ENCODE peak calls at places on chromosomes 5 and 9, in six cellular contexts. One of them, this sample, is unnamed. For H3K36me3, the result is how much of the 10 kb centered on the place peaks cover.

GRCh38 chr5:139377226-139377625 is 5.9 kb downstream of the SLC23A1 start:
- DNase-seq in HCT116: no peak
- DNase-seq in endodermal cell: peak
- DNase-seq in lower lobe of right lung: no peak
- DNase-seq in IMR-90: no peak
- DNase-seq in PC-9: no peak
- DNase-seq in this sample: no peak

GRCh38 chr5:6632324-6632930 is 417 bp downstream of the NSUN2 start:
- DNase-seq in lower lobe of right lung: no peak
- DNase-seq in HCT116: no peak
- DNase-seq in endodermal cell: no peak
- DNase-seq in PC-9: no peak
- DNase-seq in IMR-90: no peak
- DNase-seq in this sample: no peak

GRCh38 chr5:132979367-132979935 is 16.0 kb upstream of the AFF4 start:
- DNase-seq in IMR-90: peak
- DNase-seq in endodermal cell: no peak
- DNase-seq in lower lobe of right lung: no peak
- DNase-seq in HCT116: no peak
- DNase-seq in PC-9: no peak
- DNase-seq in this sample: no peak

GRCh38 chr5:91076138-91076537 is 307.0 kb downstream of the ARRDC3 start:
- DNase-seq in lower lobe of right lung: no peak
- DNase-seq in IMR-90: peak
- DNase-seq in HCT116: no peak
- DNase-seq in PC-9: no peak
- DNase-seq in endodermal cell: no peak
- DNase-seq in this sample: peak

GRCh38 chr5:115575167-115576070 is 26.9 kb downstream of the TICAM2 start:
- DNase-seq in IMR-90: peak
- DNase-seq in endodermal cell: no peak
- DNase-seq in HCT116: no peak
- DNase-seq in lower lobe of right lung: no peak
- DNase-seq in PC-9: no peak
- DNase-seq in this sample: peak

GRCh38 chr5:98513378-98513777 is 260.1 kb upstream of the RGMB start:
- DNase-seq in IMR-90: no peak
- DNase-seq in PC-9: no peak
- DNase-seq in HCT116: no peak
- DNase-seq in endodermal cell: peak
- DNase-seq in lower lobe of right lung: no peak
- DNase-seq in this sample: no peak

GRCh38 chr5:98957307-98957706 is 28.5 kb upstream of the CHD1 start:
- DNase-seq in endodermal cell: no peak
- DNase-seq in lower lobe of right lung: no peak
- DNase-seq in IMR-90: no peak
- DNase-seq in HCT116: no peak
- DNase-seq in PC-9: no peak
- DNase-seq in this sample: no peak

GRCh38 chr5:76789991-76790571 is 28.7 kb upstream of the F2RL1 start:
- DNase-seq in PC-9: no peak
- DNase-seq in IMR-90: peak
- DNase-seq in endodermal cell: no peak
- DNase-seq in lower lobe of right lung: no peak
- DNase-seq in HCT116: no peak
- DNase-seq in this sample: no peak

GRCh38 chr5:55226934-55227737 is at the start of gene MCIDAS:
- DNase-seq in HCT116: peak
- DNase-seq in IMR-90: peak
- DNase-seq in endodermal cell: peak
- DNase-seq in PC-9: peak
- DNase-seq in lower lobe of right lung: peak
- DNase-seq in this sample: no peak

GRCh38 chr9:69674741-69675438 is 2.7 kb upstream of the APBA1 start:
- DNase-seq in endodermal cell: no peak
- DNase-seq in lower lobe of right lung: no peak
- DNase-seq in PC-9: no peak
- DNase-seq in HCT116: no peak
- DNase-seq in IMR-90: peak
- DNase-seq in this sample: no peak

GRCh38 chr5:69528015-69528414 is 32.0 kb upstream of the GTF2H2C start:
- DNase-seq in endodermal cell: no peak
- DNase-seq in lower lobe of right lung: no peak
- DNase-seq in HCT116: peak
- DNase-seq in PC-9: peak
- DNase-seq in IMR-90: no peak
- DNase-seq in this sample: no peak

GRCh38 chr5:68315679-68316271 is 100.2 kb downstream of the PIK3R1 start:
- DNase-seq in HCT116: no peak
- DNase-seq in lower lobe of right lung: no peak
- DNase-seq in endodermal cell: no peak
- DNase-seq in IMR-90: no peak
- DNase-seq in PC-9: no peak
- DNase-seq in this sample: no peak

GRCh38 chr5:157197088-157197487 is 16.4 kb downstream of the ITK start:
- DNase-seq in IMR-90: no peak
- DNase-seq in endodermal cell: no peak
- DNase-seq in HCT116: no peak
- DNase-seq in lower lobe of right lung: no peak
- DNase-seq in PC-9: no peak
- DNase-seq in this sample: no peak

GRCh38 chr5:4662845-4663244 is 477.3 kb upstream of the ADAMTS16 start:
- DNase-seq in HCT116: no peak
- DNase-seq in endodermal cell: no peak
- DNase-seq in IMR-90: no peak
- DNase-seq in PC-9: no peak
- DNase-seq in lower lobe of right lung: no peak
- DNase-seq in this sample: no peak

GRCh38 chr9:126297656-126298318 is 28.8 kb upstream of the MVB12B start:
- DNase-seq in endodermal cell: no peak
- DNase-seq in PC-9: no peak
- DNase-seq in IMR-90: no peak
- DNase-seq in lower lobe of right lung: no peak
- DNase-seq in HCT116: no peak
- DNase-seq in this sample: no peak

GRCh38 chr5:103255666-103256065 is 2.9 kb upstream of the MACIR start:
- DNase-seq in lower lobe of right lung: no peak
- DNase-seq in IMR-90: no peak
- DNase-seq in HCT116: no peak
- DNase-seq in endodermal cell: no peak
- DNase-seq in PC-9: no peak
- DNase-seq in this sample: no peak

GRCh38 chr5:53422539-53422938 is 57.9 kb upstream of the FST start:
- DNase-seq in HCT116: no peak
- DNase-seq in PC-9: no peak
- DNase-seq in lower lobe of right lung: no peak
- DNase-seq in endodermal cell: no peak
- DNase-seq in IMR-90: peak
- DNase-seq in this sample: no peak

GRCh38 chr5:80254767-80255424 is 952 bp downstream of the SERINC5 start:
- DNase-seq in PC-9: no peak
- DNase-seq in lower lobe of right lung: no peak
- DNase-seq in HCT116: no peak
- DNase-seq in IMR-90: peak
- DNase-seq in endodermal cell: no peak
- DNase-seq in this sample: no peak

GRCh38 chr5:91794856-91795548 is 411.9 kb upstream of the ARRDC3 start:
- DNase-seq in IMR-90: no peak
- DNase-seq in HCT116: no peak
- DNase-seq in PC-9: no peak
- DNase-seq in endodermal cell: no peak
- DNase-seq in lower lobe of right lung: no peak
- DNase-seq in this sample: no peak

GRCh38 chr9:27377811-27378345 is 80.9 kb upstream of the EQTN start:
- DNase-seq in lower lobe of right lung: no peak
- DNase-seq in PC-9: no peak
- DNase-seq in IMR-90: no peak
- DNase-seq in HCT116: no peak
- DNase-seq in endodermal cell: no peak
- DNase-seq in this sample: no peak

GRCh38 chr5:56195016-56195415 is 38.1 kb downstream of the ANKRD55 start:
- DNase-seq in endodermal cell: no peak
- DNase-seq in PC-9: no peak
- DNase-seq in HCT116: no peak
- DNase-seq in lower lobe of right lung: no peak
- DNase-seq in IMR-90: no peak
- DNase-seq in this sample: no peak

GRCh38 chr9:38359689-38360385 is 32.7 kb upstream of the ALDH1B1 start:
- DNase-seq in endodermal cell: no peak
- DNase-seq in HCT116: no peak
- DNase-seq in IMR-90: no peak
- DNase-seq in PC-9: no peak
- DNase-seq in lower lobe of right lung: no peak
- DNase-seq in this sample: no peak

GRCh38 chr5:87924451-87924850 is 344.2 kb downstream of the TMEM161B start:
- DNase-seq in HCT116: no peak
- DNase-seq in lower lobe of right lung: no peak
- DNase-seq in PC-9: peak
- DNase-seq in IMR-90: no peak
- DNase-seq in endodermal cell: peak
- DNase-seq in this sample: no peak

GRCh38 chr9:136578620-136578914 is 32.7 kb upstream of the NOTCH1 start:
- DNase-seq in endodermal cell: no peak
- DNase-seq in lower lobe of right lung: no peak
- DNase-seq in IMR-90: no peak
- DNase-seq in PC-9: peak
- DNase-seq in HCT116: no peak
- DNase-seq in this sample: no peak
- H3K4me3 ChIP-seq in endodermal cell: no peak
- H3K4me3 ChIP-seq in lower lobe of right lung: no peak
- H3K4me3 ChIP-seq in IMR-90: no peak
- H3K4me3 ChIP-seq in PC-9: peak
- H3K4me3 ChIP-seq in HCT116: peak
- H3K4me3 ChIP-seq in this sample: no peak

GRCh38 chr5:95238560-95239325 is 46.2 kb downstream of the MCTP1 start:
- DNase-seq in endodermal cell: no peak
- DNase-seq in lower lobe of right lung: no peak
- DNase-seq in PC-9: no peak
- DNase-seq in IMR-90: peak
- DNase-seq in HCT116: no peak
- DNase-seq in this sample: no peak
- TF ChIP-seq CTCF in endodermal cell: peak
- TF ChIP-seq CTCF in lower lobe of right lung: peak
- TF ChIP-seq CTCF in PC-9: peak
- TF ChIP-seq CTCF in IMR-90: no peak
- TF ChIP-seq CTCF in HCT116: peak
- TF ChIP-seq CTCF in this sample: no peak

GRCh38 chr9:114006931-114007691 is 71.0 kb downstream of the AMBP start:
- DNase-seq in IMR-90: no peak
- DNase-seq in endodermal cell: peak
- DNase-seq in PC-9: no peak
- DNase-seq in lower lobe of right lung: no peak
- DNase-seq in HCT116: no peak
- DNase-seq in this sample: no peak

GRCh38 chr9:114004221-114004716 is 73.8 kb downstream of the AMBP start:
- DNase-seq in endodermal cell: peak
- DNase-seq in HCT116: no peak
- DNase-seq in IMR-90: no peak
- DNase-seq in lower lobe of right lung: no peak
- DNase-seq in PC-9: no peak
- DNase-seq in this sample: no peak

GRCh38 chr9:114006155-114006550 is 71.9 kb downstream of the AMBP start:
- DNase-seq in lower lobe of right lung: no peak
- DNase-seq in endodermal cell: no peak
- DNase-seq in PC-9: no peak
- DNase-seq in HCT116: no peak
- DNase-seq in IMR-90: no peak
- DNase-seq in this sample: no peak

GRCh38 chr9:114003756-114004155 is 74.3 kb downstream of the AMBP start:
- DNase-seq in IMR-90: no peak
- DNase-seq in HCT116: no peak
- DNase-seq in endodermal cell: no peak
- DNase-seq in lower lobe of right lung: no peak
- DNase-seq in PC-9: no peak
- DNase-seq in this sample: no peak

DNA sequence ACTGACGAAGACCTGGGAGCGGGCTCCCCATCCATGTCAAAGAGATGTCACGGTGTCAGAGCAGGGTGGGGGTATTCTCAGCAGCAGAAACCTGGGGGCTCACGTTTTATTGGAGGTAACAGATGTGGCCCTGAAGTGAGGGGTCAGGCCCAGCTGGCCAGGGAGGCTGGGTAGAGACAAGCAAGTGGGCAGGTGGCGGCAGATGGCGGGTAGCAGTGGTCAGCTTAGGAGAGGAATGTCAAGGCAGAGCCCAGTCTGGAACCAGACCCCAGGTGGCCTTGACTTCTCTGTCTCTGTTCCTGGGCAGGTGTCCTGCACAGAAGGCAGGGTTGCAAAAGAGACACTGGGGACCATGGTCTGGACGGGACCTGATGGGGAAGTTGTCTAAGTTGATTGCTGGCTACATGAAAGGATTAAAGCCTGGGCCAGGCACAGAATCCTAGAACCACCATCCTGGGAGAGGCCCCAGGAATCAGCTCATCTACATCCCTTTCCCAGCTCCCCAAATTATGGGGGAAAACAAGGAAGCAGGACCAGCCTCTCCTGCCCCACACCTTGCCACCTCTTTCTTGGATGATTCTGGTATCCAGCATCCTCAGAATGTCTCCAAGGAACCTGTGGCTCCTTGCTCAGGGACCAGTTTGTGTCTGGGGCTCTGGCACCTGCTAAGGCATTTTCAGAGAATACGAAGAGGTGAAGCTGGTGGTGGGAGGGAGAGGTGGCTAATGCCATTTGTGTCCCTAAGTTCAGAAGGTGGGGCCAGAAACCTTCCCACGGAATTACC is 72.5 kb downstream of the AMBP start:
- DNase-seq in HCT116: no peak
- DNase-seq in PC-9: no peak
- DNase-seq in IMR-90: no peak
- DNase-seq in lower lobe of right lung: no peak
- DNase-seq in endodermal cell: peak
- DNase-seq in this sample: no peak
- H3K36me3 ChIP-seq in HCT116: under half
- H3K36me3 ChIP-seq in PC-9: under half
- H3K36me3 ChIP-seq in IMR-90: half or more
- H3K36me3 ChIP-seq in lower lobe of right lung: under half
- H3K36me3 ChIP-seq in endodermal cell: under half
- H3K36me3 ChIP-seq in this sample: under half

GRCh38 chr9:128721487-128722010 is 2.4 kb downstream of the ZDHHC12 start:
- DNase-seq in HCT116: no peak
- DNase-seq in IMR-90: no peak
- DNase-seq in lower lobe of right lung: no peak
- DNase-seq in endodermal cell: no peak
- DNase-seq in PC-9: no peak
- DNase-seq in this sample: no peak

GRCh38 chr9:128723352-128723865 is 518 bp downstream of the ZDHHC12 start:
- DNase-seq in IMR-90: no peak
- DNase-seq in HCT116: no peak
- DNase-seq in endodermal cell: no peak
- DNase-seq in lower lobe of right lung: no peak
- DNase-seq in PC-9: no peak
- DNase-seq in this sample: no peak

GRCh38 chr9:128723866-128724743 is at the start of gene ZDHHC12:
- DNase-seq in HCT116: peak
- DNase-seq in IMR-90: peak
- DNase-seq in PC-9: peak
- DNase-seq in endodermal cell: peak
- DNase-seq in lower lobe of right lung: peak
- DNase-seq in this sample: peak

GRCh38 chr9:128720841-128721486 is 3.0 kb downstream of the ZDHHC12 start:
- DNase-seq in endodermal cell: peak
- DNase-seq in PC-9: no peak
- DNase-seq in IMR-90: no peak
- DNase-seq in lower lobe of right lung: no peak
- DNase-seq in HCT116: no peak
- DNase-seq in this sample: no peak

GRCh38 chr9:128722380-128723351 is 1.3 kb downstream of the ZDHHC12 start:
- DNase-seq in HCT116: no peak
- DNase-seq in PC-9: no peak
- DNase-seq in endodermal cell: peak
- DNase-seq in lower lobe of right lung: no peak
- DNase-seq in IMR-90: no peak
- DNase-seq in this sample: no peak
- H3K4me3 ChIP-seq in HCT116: peak
- H3K4me3 ChIP-seq in PC-9: peak
- H3K4me3 ChIP-seq in endodermal cell: peak
- H3K4me3 ChIP-seq in lower lobe of right lung: no peak
- H3K4me3 ChIP-seq in IMR-90: no peak
- H3K4me3 ChIP-seq in this sample: no peak

This sample was measured in kidney epithelial cell.